ENCODE peak calls at places on chromosome 14, in ten cellular contexts. One of them, this sample, is unnamed.
A peak's percentile ranks its signal among the peaks of the same experiment; 100 is the strongest.

GRCh38 chr14:91310620-91311283 is 66.2 kb upstream of the GPR68 start:
- DNase-seq in endodermal cell: no peak
- DNase-seq in effector memory CD4-positive, alpha-beta T cell: peak; percentile 35
- DNase-seq in fibroblast of lung: no peak
- DNase-seq in lung: no peak
- DNase-seq in neural progenitor cell: no peak
- DNase-seq in upper lobe of right lung: no peak
- DNase-seq in SK-N-SH: no peak
- DNase-seq in Panc1: no peak
- DNase-seq in colonic mucosa: no peak
- DNase-seq in this sample: no peak

GRCh38 chr14:81516941-81517797 is 16.5 kb downstream of the SEL1L start:
- DNase-seq in Panc1: no peak
- DNase-seq in SK-N-SH: no peak
- DNase-seq in effector memory CD4-positive, alpha-beta T cell: no peak
- DNase-seq in fibroblast of lung: peak; percentile 67
- DNase-seq in colonic mucosa: peak; percentile 63
- DNase-seq in endodermal cell: peak; percentile 66
- DNase-seq in neural progenitor cell: peak; percentile 32
- DNase-seq in upper lobe of right lung: no peak
- DNase-seq in lung: no peak
- DNase-seq in this sample: peak; percentile 51

GRCh38 chr14:77024171-77024627 is 4.3 kb downstream of the IRF2BPL start:
- DNase-seq in Panc1: no peak
- DNase-seq in colonic mucosa: peak; percentile 75
- DNase-seq in neural progenitor cell: peak; percentile 88
- DNase-seq in endodermal cell: peak; percentile 91
- DNase-seq in fibroblast of lung: peak; percentile 80
- DNase-seq in upper lobe of right lung: no peak
- DNase-seq in effector memory CD4-positive, alpha-beta T cell: peak; percentile 38
- DNase-seq in lung: no peak
- DNase-seq in SK-N-SH: no peak
- DNase-seq in this sample: peak; percentile 73

GRCh38 chr14:39351708-39352107 is 80.5 kb downstream of the FBXO33 start:
- DNase-seq in upper lobe of right lung: no peak
- DNase-seq in SK-N-SH: no peak
- DNase-seq in Panc1: no peak
- DNase-seq in fibroblast of lung: peak; percentile 66
- DNase-seq in lung: no peak
- DNase-seq in colonic mucosa: no peak
- DNase-seq in neural progenitor cell: no peak
- DNase-seq in effector memory CD4-positive, alpha-beta T cell: no peak
- DNase-seq in endodermal cell: no peak
- DNase-seq in this sample: no peak

GRCh38 chr14:61478971-61479473 is 157.6 kb downstream of the PRKCH start:
- DNase-seq in endodermal cell: no peak
- DNase-seq in Panc1: no peak
- DNase-seq in SK-N-SH: no peak
- DNase-seq in effector memory CD4-positive, alpha-beta T cell: no peak
- DNase-seq in upper lobe of right lung: no peak
- DNase-seq in fibroblast of lung: no peak
- DNase-seq in colonic mucosa: no peak
- DNase-seq in lung: no peak
- DNase-seq in neural progenitor cell: no peak
- DNase-seq in this sample: no peak

GRCh38 chr14:88129306-88130056 is 124.5 kb downstream of the GPR65 start:
- DNase-seq in Panc1: no peak
- DNase-seq in colonic mucosa: no peak
- DNase-seq in upper lobe of right lung: no peak
- DNase-seq in effector memory CD4-positive, alpha-beta T cell: no peak
- DNase-seq in endodermal cell: no peak
- DNase-seq in lung: peak; percentile 32
- DNase-seq in neural progenitor cell: no peak
- DNase-seq in SK-N-SH: no peak
- DNase-seq in fibroblast of lung: peak; percentile 7
- DNase-seq in this sample: no peak

GRCh38 chr14:95833429-95833828 is 43.2 kb upstream of the TUNAR start:
- DNase-seq in Panc1: no peak
- DNase-seq in lung: no peak
- DNase-seq in effector memory CD4-positive, alpha-beta T cell: no peak
- DNase-seq in neural progenitor cell: peak; percentile 22
- DNase-seq in upper lobe of right lung: no peak
- DNase-seq in endodermal cell: no peak
- DNase-seq in SK-N-SH: peak; percentile 25
- DNase-seq in colonic mucosa: no peak
- DNase-seq in fibroblast of lung: no peak
- DNase-seq in this sample: no peak

GRCh38 chr14:102140027-102140749 is 491 bp downstream of the WDR20 start:
- DNase-seq in SK-N-SH: peak; percentile 48
- DNase-seq in upper lobe of right lung: peak; percentile 71
- DNase-seq in endodermal cell: peak; percentile 70
- DNase-seq in Panc1: no peak
- DNase-seq in fibroblast of lung: peak; percentile 15
- DNase-seq in lung: peak; percentile 46
- DNase-seq in neural progenitor cell: peak; percentile 64
- DNase-seq in effector memory CD4-positive, alpha-beta T cell: no peak
- DNase-seq in colonic mucosa: peak; percentile 65
- DNase-seq in this sample: peak; percentile 51

GRCh38 chr14:23384364-23385080 is 7.7 kb downstream of the CMTM5 start:
- DNase-seq in lung: no peak
- DNase-seq in neural progenitor cell: no peak
- DNase-seq in SK-N-SH: no peak
- DNase-seq in colonic mucosa: no peak
- DNase-seq in effector memory CD4-positive, alpha-beta T cell: no peak
- DNase-seq in upper lobe of right lung: no peak
- DNase-seq in fibroblast of lung: no peak
- DNase-seq in Panc1: no peak
- DNase-seq in endodermal cell: no peak
- DNase-seq in this sample: no peak

GRCh38 chr14:54105898-54106297 is 149.3 kb upstream of the BMP4 start:
- DNase-seq in Panc1: no peak
- DNase-seq in SK-N-SH: no peak
- DNase-seq in upper lobe of right lung: no peak
- DNase-seq in endodermal cell: no peak
- DNase-seq in lung: peak; percentile 36
- DNase-seq in fibroblast of lung: no peak
- DNase-seq in neural progenitor cell: no peak
- DNase-seq in effector memory CD4-positive, alpha-beta T cell: no peak
- DNase-seq in colonic mucosa: peak; percentile 20
- DNase-seq in this sample: peak; percentile 63

GRCh38 chr14:54108481-54109471 is 152.2 kb upstream of the BMP4 start:
- DNase-seq in endodermal cell: no peak
- DNase-seq in colonic mucosa: no peak
- DNase-seq in fibroblast of lung: peak; percentile 47
- DNase-seq in lung: no peak
- DNase-seq in Panc1: no peak
- DNase-seq in neural progenitor cell: no peak
- DNase-seq in upper lobe of right lung: no peak
- DNase-seq in SK-N-SH: no peak
- DNase-seq in effector memory CD4-positive, alpha-beta T cell: no peak
- DNase-seq in this sample: no peak

GRCh38 chr14:54105406-54105805 is 148.8 kb upstream of the BMP4 start:
- DNase-seq in SK-N-SH: no peak
- DNase-seq in lung: no peak
- DNase-seq in fibroblast of lung: no peak
- DNase-seq in endodermal cell: no peak
- DNase-seq in Panc1: no peak
- DNase-seq in effector memory CD4-positive, alpha-beta T cell: no peak
- DNase-seq in neural progenitor cell: no peak
- DNase-seq in colonic mucosa: no peak
- DNase-seq in upper lobe of right lung: no peak
- DNase-seq in this sample: no peak

GRCh38 chr14:54106802-54107377 is 150.3 kb upstream of the BMP4 start:
- DNase-seq in endodermal cell: no peak
- DNase-seq in lung: no peak
- DNase-seq in fibroblast of lung: no peak
- DNase-seq in neural progenitor cell: peak; percentile 24
- DNase-seq in SK-N-SH: no peak
- DNase-seq in Panc1: no peak
- DNase-seq in effector memory CD4-positive, alpha-beta T cell: no peak
- DNase-seq in colonic mucosa: no peak
- DNase-seq in upper lobe of right lung: no peak
- DNase-seq in this sample: peak; percentile 81

GRCh38 chr14:54109521-54110120 is 153.0 kb upstream of the BMP4 start:
- DNase-seq in colonic mucosa: no peak
- DNase-seq in endodermal cell: no peak
- DNase-seq in lung: no peak
- DNase-seq in upper lobe of right lung: no peak
- DNase-seq in Panc1: no peak
- DNase-seq in fibroblast of lung: no peak
- DNase-seq in effector memory CD4-positive, alpha-beta T cell: no peak
- DNase-seq in neural progenitor cell: no peak
- DNase-seq in SK-N-SH: no peak
- DNase-seq in this sample: no peak
- H3K4me1 ChIP-seq in colonic mucosa: no peaks in the 10 kb centered on the region
- H3K4me1 ChIP-seq in endodermal cell: no peaks in the 10 kb centered on the region
- H3K4me1 ChIP-seq in lung: no peaks in the 10 kb centered on the region
- H3K4me1 ChIP-seq in upper lobe of right lung: no peaks in the 10 kb centered on the region
- H3K4me1 ChIP-seq in Panc1: no peaks in the 10 kb centered on the region
- H3K4me1 ChIP-seq in fibroblast of lung: peaks cover 6% of the 10 kb centered on the region
- H3K4me1 ChIP-seq in effector memory CD4-positive, alpha-beta T cell: no peaks in the 10 kb centered on the region
- H3K4me1 ChIP-seq in neural progenitor cell: no peaks in the 10 kb centered on the region
- H3K4me1 ChIP-seq in SK-N-SH: peaks cover 10% of the 10 kb centered on the region
- H3K4me1 ChIP-seq in this sample: peaks cover 44% of the 10 kb centered on the region

DNA sequence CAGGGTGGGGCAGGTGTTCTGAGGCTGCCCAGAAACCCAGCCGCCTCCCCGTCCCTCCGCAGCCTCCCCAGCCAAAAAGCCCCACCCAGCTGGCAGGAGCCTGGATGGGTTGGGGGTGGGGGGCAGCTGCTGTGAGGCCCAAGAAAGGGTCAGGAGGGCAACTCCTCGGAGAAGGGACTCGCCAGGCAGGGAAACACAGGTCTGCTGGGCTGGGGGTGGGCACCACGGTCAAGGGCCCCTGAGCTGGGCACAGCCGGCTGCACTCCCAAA is 11.1 kb downstream of the AHNAK2 start:
- DNase-seq in upper lobe of right lung: no peak
- DNase-seq in SK-N-SH: no peak
- DNase-seq in fibroblast of lung: no peak
- DNase-seq in colonic mucosa: no peak
- DNase-seq in neural progenitor cell: no peak
- DNase-seq in endodermal cell: no peak
- DNase-seq in lung: no peak
- DNase-seq in Panc1: no peak
- DNase-seq in effector memory CD4-positive, alpha-beta T cell: no peak
- DNase-seq in this sample: no peak
- H3K27ac ChIP-seq in upper lobe of right lung: peak overlapping the region; percentile 42
- H3K27ac ChIP-seq in SK-N-SH: no peak overlapping the region
- H3K27ac ChIP-seq in fibroblast of lung: no peak overlapping the region
- H3K27ac ChIP-seq in colonic mucosa: no peak overlapping the region
- H3K27ac ChIP-seq in neural progenitor cell: no peak overlapping the region
- H3K27ac ChIP-seq in endodermal cell: no peak overlapping the region
- H3K27ac ChIP-seq in lung: no peak overlapping the region
- H3K27ac ChIP-seq in Panc1: peak overlapping the region; percentile 93
- H3K27ac ChIP-seq in effector memory CD4-positive, alpha-beta T cell: no peak overlapping the region
- H3K27ac ChIP-seq in this sample: peak overlapping the region; percentile 62

GRCh38 chr14:65937804-65938316 is 525.3 kb downstream of the FUT8 start:
- DNase-seq in colonic mucosa: no peak
- DNase-seq in fibroblast of lung: no peak
- DNase-seq in endodermal cell: no peak
- DNase-seq in effector memory CD4-positive, alpha-beta T cell: no peak
- DNase-seq in neural progenitor cell: no peak
- DNase-seq in upper lobe of right lung: no peak
- DNase-seq in lung: no peak
- DNase-seq in SK-N-SH: no peak
- DNase-seq in Panc1: no peak
- DNase-seq in this sample: no peak
- H3K9me3 ChIP-seq in colonic mucosa: no peaks in the 10 kb centered on the region
- H3K9me3 ChIP-seq in fibroblast of lung: no peaks in the 10 kb centered on the region
- H3K9me3 ChIP-seq in endodermal cell: no peaks in the 10 kb centered on the region
- H3K9me3 ChIP-seq in effector memory CD4-positive, alpha-beta T cell: no peaks in the 10 kb centered on the region
- H3K9me3 ChIP-seq in neural progenitor cell: no peaks in the 10 kb centered on the region
- H3K9me3 ChIP-seq in upper lobe of right lung: no peaks in the 10 kb centered on the region
- H3K9me3 ChIP-seq in lung: no peaks in the 10 kb centered on the region
- H3K9me3 ChIP-seq in SK-N-SH: no peaks in the 10 kb centered on the region
- H3K9me3 ChIP-seq in Panc1: no peaks in the 10 kb centered on the region
- H3K9me3 ChIP-seq in this sample: no peaks in the 10 kb centered on the region

DNA sequence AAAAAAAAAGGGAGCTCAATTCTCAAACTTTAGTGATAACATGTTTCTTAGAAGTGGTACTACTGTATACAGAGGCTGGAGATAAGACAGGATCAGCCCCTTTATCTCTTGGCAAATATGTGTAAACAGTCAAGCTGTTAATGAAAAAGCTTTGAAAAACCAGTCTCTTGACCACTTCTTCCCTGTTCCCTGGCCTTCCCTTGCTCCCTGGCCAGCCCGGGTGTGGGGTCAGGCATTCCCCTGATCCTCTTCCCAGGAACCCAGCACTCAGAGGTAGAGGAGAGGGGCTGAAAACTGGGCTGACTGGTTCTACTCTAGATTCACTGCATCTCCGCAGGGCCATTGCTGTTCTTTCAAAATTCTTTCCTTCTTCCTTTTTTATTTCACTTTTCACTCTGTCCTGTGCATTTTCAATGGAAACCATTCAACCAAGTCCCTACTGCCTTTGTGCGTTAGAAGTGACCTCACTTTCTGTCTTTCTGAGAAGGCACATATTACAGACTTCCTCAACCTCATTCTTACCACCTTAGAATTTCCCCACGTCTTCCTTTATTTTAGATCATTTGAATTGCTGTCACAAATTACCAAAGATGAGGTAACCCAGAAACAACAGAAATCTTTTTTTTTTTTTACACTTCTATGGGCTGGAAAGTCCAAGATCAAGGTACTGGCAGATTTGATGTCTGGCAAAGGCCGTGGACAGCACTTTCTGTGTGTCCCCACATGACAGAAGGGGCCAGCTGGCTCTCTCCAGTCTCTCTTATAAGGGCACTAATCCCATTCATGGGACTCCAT is 5.7 kb downstream of the GNG2 start:
- DNase-seq in lung: no peak
- DNase-seq in endodermal cell: peak; percentile 79
- DNase-seq in colonic mucosa: no peak
- DNase-seq in upper lobe of right lung: no peak
- DNase-seq in effector memory CD4-positive, alpha-beta T cell: peak; percentile 43
- DNase-seq in SK-N-SH: no peak
- DNase-seq in fibroblast of lung: no peak
- DNase-seq in neural progenitor cell: no peak
- DNase-seq in Panc1: no peak
- DNase-seq in this sample: no peak
- H3K4me1 ChIP-seq in lung: no peaks in the 10 kb centered on the region
- H3K4me1 ChIP-seq in endodermal cell: peaks cover 7% of the 10 kb centered on the region
- H3K4me1 ChIP-seq in colonic mucosa: no peaks in the 10 kb centered on the region
- H3K4me1 ChIP-seq in upper lobe of right lung: peaks cover 3% of the 10 kb centered on the region
- H3K4me1 ChIP-seq in effector memory CD4-positive, alpha-beta T cell: peaks cover 49% of the 10 kb centered on the region
- H3K4me1 ChIP-seq in SK-N-SH: peaks cover 5% of the 10 kb centered on the region
- H3K4me1 ChIP-seq in fibroblast of lung: peaks cover 7% of the 10 kb centered on the region
- H3K4me1 ChIP-seq in neural progenitor cell: peaks cover 38% of the 10 kb centered on the region
- H3K4me1 ChIP-seq in Panc1: no peaks in the 10 kb centered on the region
- H3K4me1 ChIP-seq in this sample: no peaks in the 10 kb centered on the region

GRCh38 chr14:99505089-99505488 is 23.9 kb downstream of the CCNK start:
- DNase-seq in Panc1: no peak
- DNase-seq in fibroblast of lung: no peak
- DNase-seq in endodermal cell: no peak
- DNase-seq in effector memory CD4-positive, alpha-beta T cell: no peak
- DNase-seq in SK-N-SH: no peak
- DNase-seq in colonic mucosa: no peak
- DNase-seq in neural progenitor cell: no peak
- DNase-seq in lung: no peak
- DNase-seq in upper lobe of right lung: no peak
- DNase-seq in this sample: no peak
- H3K27ac ChIP-seq in Panc1: no peak overlapping the region
- H3K27ac ChIP-seq in fibroblast of lung: no peak overlapping the region
- H3K27ac ChIP-seq in endodermal cell: no peak overlapping the region
- H3K27ac ChIP-seq in effector memory CD4-positive, alpha-beta T cell: no peak overlapping the region
- H3K27ac ChIP-seq in SK-N-SH: no peak overlapping the region
- H3K27ac ChIP-seq in colonic mucosa: no peak overlapping the region
- H3K27ac ChIP-seq in neural progenitor cell: no peak overlapping the region
- H3K27ac ChIP-seq in lung: no peak overlapping the region
- H3K27ac ChIP-seq in upper lobe of right lung: no peak overlapping the region
- H3K27ac ChIP-seq in this sample: no peak overlapping the region